ENCODE peak calls at places on chromosomes 13 and 19, in four cellular contexts. M is AG08396, R is fibroblast of the conjunctiva, D is heart right ventricle. L is an unnamed sample.

GRCh38 chr13:103130681-103131210 is 64.5 kb upstream of the SLC10A2 start:
- DNase-seq in M (no peak), R (no peak), D (no peak), L (no peak)

GRCh38 chr19:16327911-16328823 is 3.5 kb downstream of the KLF2 start:
- DNase-seq in R (peak; percentile 59), M (peak; percentile 70), D (peak; percentile 56), L (peak; percentile 88)

GRCh38 chr13:110486061-110486780 is 75.3 kb downstream of the RAB20 start:
- DNase-seq in M (no peak), D (no peak), R (no peak), L (no peak)

GRCh38 chr19:10565028-10565566 is 713 bp downstream of the KRI1 start:
- DNase-seq in D (no peak), R (no peak), M (peak; percentile 73), L (peak; percentile 71)

GRCh38 chr19:32748497-32748896 is 28.9 kb downstream of the TDRD12 start:
- DNase-seq in R (no peak), D (no peak), M (no peak), L (no peak)

GRCh38 chr13:20193924-20194631 is 1.3 kb upstream of the GJB2 start:
- DNase-seq in D (no peak), M (no peak), R (no peak), L (no peak)

GRCh38 chr19:38046254-38047047 is 139.4 kb downstream of the SIPA1L3 start:
- DNase-seq in D (no peak), M (no peak), R (no peak), L (no peak)

GRCh38 chr19:14475251-14476073 is at the start of gene PTGER1:
- DNase-seq in D (no peak), R (no peak), M (peak; percentile 81), L (no peak)

GRCh38 chr19:1261863-1262686 is 7.1 kb upstream of the CIRBP start:
- DNase-seq in R (no peak), M (no peak), D (peak; percentile 67), L (peak; percentile 82)

L was measured in sciatic nerve.